ENCODE peak calls at places on chromosomes 5 and 9, in nine cellular contexts. U is CD8-positive, alpha-beta T cell; M is left lung; W is left cardiac atrium; B is stimulated activated naive CD8-positive, alpha-beta T cell treated with anti-CD3 and anti-CD28 coated beads, Interleukin-15, Interleukin-2, amounts not matched to agents 100 U/mL and 50 U/mL, for 24 hours; R is naive thymus-derived CD8-positive, alpha-beta T cell; H is activated naive CD4-positive, alpha-beta T cell treated with anti-CD3 and anti-CD28 coated beads, Interleukin-2, amount 50 U/mL, for 72 hours; L is activated CD4-positive, CD25-positive, alpha-beta regulatory T cell treated with anti-CD3 and anti-CD28 coated beads, Interleukin-2, amount 50 U/mL, for 24 hours; Q is activated CD8-positive, alpha-beta T cell treated with anti-CD3 and anti-CD28 coated beads for 36 hours. G is an unnamed sample.

GRCh38 chr9:137088121-137088520 is 1.3 kb downstream of the MAN1B1 start:
- ATAC-seq in U (no peak), Q (no peak), B (no peak), L (no peak), W (no peak), H (no peak), R (no peak), M (no peak), G (no peak)

GRCh38 chr5:78929833-78930232 is 55.3 kb downstream of the ARSB start:
- ATAC-seq in R (no peak), Q (no peak), M (no peak), B (no peak), U (no peak), W (no peak), H (peak), L (no peak), G (no peak)

GRCh38 chr5:56670916-56671315 is 144.4 kb upstream of the MAP3K1 start:
- ATAC-seq in M (no peak), U (no peak), Q (no peak), B (no peak), W (no peak), R (no peak), H (no peak), L (no peak), G (no peak)

GRCh38 chr5:68911840-68912690 is 181.7 kb upstream of the SLC30A5 start:
- ATAC-seq in L (no peak), H (no peak), M (no peak), B (no peak), W (peak), R (no peak), Q (no peak), U (no peak), G (no peak)

GRCh38 chr5:6431214-6432195 is 17.2 kb upstream of the UBE2QL1 start:
- ATAC-seq in B (no peak), H (no peak), R (no peak), W (peak), L (no peak), M (no peak), U (no peak), Q (no peak), G (no peak)

GRCh38 chr5:39995990-39996389 is 571.2 kb upstream of the DAB2 start:
- ATAC-seq in B (no peak), R (no peak), Q (no peak), H (no peak), L (no peak), M (no peak), W (no peak), U (no peak), G (no peak)

GRCh38 chr9:14243514-14244042 is 70.4 kb downstream of the NFIB start:
- ATAC-seq in H (no peak), U (no peak), M (no peak), R (no peak), W (peak), L (no peak), B (no peak), Q (no peak), G (no peak)

GRCh38 chr9:33107762-33108161 is 31.3 kb upstream of the SMU1 start:
- ATAC-seq in W (no peak), B (no peak), L (no peak), R (no peak), H (no peak), Q (no peak), M (no peak), U (no peak), G (no peak)

GRCh38 chr9:89009049-89009840 is 18.0 kb downstream of the S1PR3 start:
- ATAC-seq in W (no peak), B (no peak), M (no peak), L (no peak), R (no peak), U (no peak), Q (no peak), H (no peak), G (no peak)

GRCh38 chr9:304519-305185 is 90.0 kb downstream of the DOCK8 start:
- ATAC-seq in H (no peak), W (peak), L (no peak), B (no peak), Q (no peak), M (peak), R (no peak), U (no peak), G (no peak)

GRCh38 chr5:6724321-6724929 is 11.2 kb downstream of the TENT4A start:
- ATAC-seq in H (no peak), U (no peak), R (no peak), Q (no peak), M (no peak), B (no peak), W (no peak), L (no peak), G (no peak)

GRCh38 chr5:138655530-138656245 is 80.5 kb upstream of the HSPA9 start:
- ATAC-seq in W (peak), H (no peak), U (no peak), L (no peak), M (no peak), B (no peak), R (no peak), Q (no peak), G (no peak)